ENCODE peak calls at places on chromosomes 13 and 19, in seven cellular contexts. B is C1 segment of cervical spinal cord, L is psoas muscle, I is esophagus muscularis mucosa, Z is lung microvascular endothelial cell, Q is SK-N-SH, W is MCF 10A. T is an unnamed sample.

GRCh38 chr13:24680258-24680920 is at the start of gene ATP12A:
- DNase-seq in B (no peak), L (no peak), I (no peak), Z (no peak), Q (peak; percentile 59), W (no peak), T (no peak)

GRCh38 chr13:95713651-95714050 is 36.7 kb downstream of the DNAJC3 start:
- DNase-seq in B (no peak), L (no peak), I (no peak), Z (no peak), Q (no peak), W (peak; percentile 45), T (peak; percentile 31)

GRCh38 chr13:105232403-105232802 is 1303.1 kb downstream of the EFNB2 start:
- DNase-seq in B (no peak), L (no peak), I (no peak), Z (no peak), Q (no peak), W (no peak), T (no peak)

GRCh38 chr13:51551446-51551845 is 32.8 kb upstream of the WDFY2 start:
- DNase-seq in B (no peak), L (no peak), I (no peak), Z (no peak), Q (no peak), W (no peak), T (no peak)

GRCh38 chr19:34482380-34483250 is 1.1 kb downstream of the WTIP start:
- DNase-seq in B (no peak), L (no peak), I (no peak), Z (peak; percentile 64), Q (peak; percentile 70), W (peak; percentile 27), T (no peak)

GRCh38 chr13:24304620-24305019 is 4.8 kb upstream of the C1QTNF9 start:
- DNase-seq in B (no peak), L (no peak), I (no peak), Z (no peak), Q (no peak), W (no peak), T (no peak)

GRCh38 chr19:34480971-34481821 is at the start of gene WTIP:
- DNase-seq in B (no peak), L (peak; percentile 81), I (no peak), Z (peak; percentile 90), Q (peak; percentile 78), W (peak; percentile 58), T (peak; percentile 32)

GRCh38 chr19:30666301-30666803 is 294.2 kb downstream of the ZNF536 start:
- DNase-seq in B (no peak), L (peak; percentile 64), I (no peak), Z (peak; percentile 34), Q (peak; percentile 78), W (peak; percentile 44), T (peak; percentile 42)

GRCh38 chr13:109180905-109181425 is 551.6 kb downstream of the MYO16 start:
- DNase-seq in B (peak; percentile 27), L (no peak), I (no peak), Z (peak; percentile 39), Q (no peak), W (peak; percentile 23), T (no peak)

GRCh38 chr19:52231154-52231565 is 38.2 kb upstream of the ZNF766 start:
- DNase-seq in B (no peak), L (no peak), I (no peak), Z (no peak), Q (no peak), W (no peak), T (peak; percentile 47)

T was measured in PC-3.